ENCODE peak calls at places on chromosomes 3 and 15, in six cellular contexts. One of them, this sample, is unnamed.

GRCh38 chr15:66819084-66819483 is 117.0 kb downstream of the SMAD6 start:
- DNase-seq in omental fat pad: no peak
- DNase-seq in astrocyte of the spinal cord: no peak
- DNase-seq in GM12878: peak; percentile 30
- DNase-seq in fibroblast of pulmonary artery: no peak
- DNase-seq in progenitor cell of endocrine pancreas: no peak
- DNase-seq in this sample: no peak

GRCh38 chr15:39855400-39855799 is 64.7 kb downstream of the GPR176 start:
- DNase-seq in omental fat pad: no peak
- DNase-seq in astrocyte of the spinal cord: no peak
- DNase-seq in GM12878: no peak
- DNase-seq in fibroblast of pulmonary artery: peak; percentile 69
- DNase-seq in progenitor cell of endocrine pancreas: no peak
- DNase-seq in this sample: no peak

GRCh38 chr3:100264242-100264641 is 3.5 kb downstream of the TBC1D23 start:
- DNase-seq in omental fat pad: no peak
- DNase-seq in astrocyte of the spinal cord: no peak
- DNase-seq in GM12878: no peak
- DNase-seq in fibroblast of pulmonary artery: no peak
- DNase-seq in progenitor cell of endocrine pancreas: no peak
- DNase-seq in this sample: no peak

GRCh38 chr3:71152039-71152891 is 431.3 kb downstream of the FOXP1 start:
- DNase-seq in omental fat pad: no peak
- DNase-seq in astrocyte of the spinal cord: no peak
- DNase-seq in GM12878: no peak
- DNase-seq in fibroblast of pulmonary artery: no peak
- DNase-seq in progenitor cell of endocrine pancreas: no peak
- DNase-seq in this sample: no peak

GRCh38 chr3:43063114-43063513 is 42.8 kb downstream of the POMGNT2 start:
- DNase-seq in omental fat pad: no peak
- DNase-seq in astrocyte of the spinal cord: no peak
- DNase-seq in GM12878: no peak
- DNase-seq in fibroblast of pulmonary artery: no peak
- DNase-seq in progenitor cell of endocrine pancreas: no peak
- DNase-seq in this sample: no peak

GRCh38 chr3:106247902-106248684 is 379.3 kb upstream of the CBLB start:
- DNase-seq in omental fat pad: no peak
- DNase-seq in astrocyte of the spinal cord: no peak
- DNase-seq in GM12878: no peak
- DNase-seq in fibroblast of pulmonary artery: no peak
- DNase-seq in progenitor cell of endocrine pancreas: no peak
- DNase-seq in this sample: no peak

GRCh38 chr3:136075816-136076215 is 110.3 kb downstream of the PPP2R3A start:
- DNase-seq in omental fat pad: no peak
- DNase-seq in astrocyte of the spinal cord: peak; percentile 20
- DNase-seq in GM12878: no peak
- DNase-seq in fibroblast of pulmonary artery: peak; percentile 52
- DNase-seq in progenitor cell of endocrine pancreas: no peak
- DNase-seq in this sample: no peak

GRCh38 chr15:52010633-52011595 is 8.1 kb upstream of the MAPK6 start:
- DNase-seq in omental fat pad: no peak
- DNase-seq in astrocyte of the spinal cord: peak; percentile 84
- DNase-seq in GM12878: peak; percentile 68
- DNase-seq in fibroblast of pulmonary artery: peak; percentile 83
- DNase-seq in progenitor cell of endocrine pancreas: no peak
- DNase-seq in this sample: no peak

GRCh38 chr3:33218446-33219174 is at the start of gene SUSD5:
- DNase-seq in omental fat pad: no peak
- DNase-seq in astrocyte of the spinal cord: peak; percentile 57
- DNase-seq in GM12878: no peak
- DNase-seq in fibroblast of pulmonary artery: peak; percentile 42
- DNase-seq in progenitor cell of endocrine pancreas: peak; percentile 39
- DNase-seq in this sample: no peak

GRCh38 chr15:34973512-34973911 is 4.0 kb upstream of the AQR start:
- DNase-seq in omental fat pad: no peak
- DNase-seq in astrocyte of the spinal cord: no peak
- DNase-seq in GM12878: no peak
- DNase-seq in fibroblast of pulmonary artery: no peak
- DNase-seq in progenitor cell of endocrine pancreas: no peak
- DNase-seq in this sample: no peak

GRCh38 chr15:41501191-41501917 is 7.7 kb downstream of the ITPKA start:
- DNase-seq in omental fat pad: no peak
- DNase-seq in astrocyte of the spinal cord: no peak
- DNase-seq in GM12878: no peak
- DNase-seq in fibroblast of pulmonary artery: no peak
- DNase-seq in progenitor cell of endocrine pancreas: no peak
- DNase-seq in this sample: peak; percentile 40

GRCh38 chr3:107198522-107199271 is 178.5 kb upstream of the CCDC54 start:
- DNase-seq in omental fat pad: no peak
- DNase-seq in astrocyte of the spinal cord: peak; percentile 85
- DNase-seq in GM12878: no peak
- DNase-seq in fibroblast of pulmonary artery: peak; percentile 70
- DNase-seq in progenitor cell of endocrine pancreas: no peak
- DNase-seq in this sample: no peak

GRCh38 chr15:98663606-98664005 is 15.3 kb downstream of the IGF1R start:
- DNase-seq in omental fat pad: no peak
- DNase-seq in astrocyte of the spinal cord: no peak
- DNase-seq in GM12878: no peak
- DNase-seq in fibroblast of pulmonary artery: no peak
- DNase-seq in progenitor cell of endocrine pancreas: no peak
- DNase-seq in this sample: no peak

GRCh38 chr15:67259806-67260205 is 5.2 kb downstream of the IQCH start:
- DNase-seq in omental fat pad: no peak
- DNase-seq in astrocyte of the spinal cord: no peak
- DNase-seq in GM12878: no peak
- DNase-seq in fibroblast of pulmonary artery: no peak
- DNase-seq in progenitor cell of endocrine pancreas: no peak
- DNase-seq in this sample: no peak

GRCh38 chr3:105527949-105528348 is 161.2 kb downstream of the ALCAM start:
- DNase-seq in omental fat pad: no peak
- DNase-seq in astrocyte of the spinal cord: peak; percentile 65
- DNase-seq in GM12878: no peak
- DNase-seq in fibroblast of pulmonary artery: no peak
- DNase-seq in progenitor cell of endocrine pancreas: no peak
- DNase-seq in this sample: no peak

GRCh38 chr3:190205739-190206138 is 85.0 kb upstream of the P3H2 start:
- DNase-seq in omental fat pad: no peak
- DNase-seq in astrocyte of the spinal cord: peak; percentile 72
- DNase-seq in GM12878: peak; percentile 42
- DNase-seq in fibroblast of pulmonary artery: peak; percentile 60
- DNase-seq in progenitor cell of endocrine pancreas: no peak
- DNase-seq in this sample: no peak

GRCh38 chr3:183306798-183307671 is 54.0 kb downstream of the B3GNT5 start:
- DNase-seq in omental fat pad: no peak
- DNase-seq in astrocyte of the spinal cord: peak; percentile 85
- DNase-seq in GM12878: peak; percentile 21
- DNase-seq in fibroblast of pulmonary artery: peak; percentile 67
- DNase-seq in progenitor cell of endocrine pancreas: no peak
- DNase-seq in this sample: no peak

GRCh38 chr3:150362515-150363302 is 45.4 kb upstream of the TSC22D2 start:
- DNase-seq in omental fat pad: no peak
- DNase-seq in astrocyte of the spinal cord: no peak
- DNase-seq in GM12878: no peak
- DNase-seq in fibroblast of pulmonary artery: no peak
- DNase-seq in progenitor cell of endocrine pancreas: no peak
- DNase-seq in this sample: no peak

GRCh38 chr15:85097706-85098105 is 116.0 kb downstream of the PDE8A start:
- DNase-seq in omental fat pad: no peak
- DNase-seq in astrocyte of the spinal cord: no peak
- DNase-seq in GM12878: no peak
- DNase-seq in fibroblast of pulmonary artery: peak; percentile 22
- DNase-seq in progenitor cell of endocrine pancreas: no peak
- DNase-seq in this sample: no peak

GRCh38 chr3:4856564-4856963 is 122.7 kb upstream of the BHLHE40 start:
- DNase-seq in omental fat pad: no peak
- DNase-seq in astrocyte of the spinal cord: no peak
- DNase-seq in GM12878: no peak
- DNase-seq in fibroblast of pulmonary artery: no peak
- DNase-seq in progenitor cell of endocrine pancreas: no peak
- DNase-seq in this sample: no peak

GRCh38 chr15:29701151-29701550 is 121.1 kb downstream of the TJP1 start:
- DNase-seq in omental fat pad: no peak
- DNase-seq in astrocyte of the spinal cord: no peak
- DNase-seq in GM12878: no peak
- DNase-seq in fibroblast of pulmonary artery: no peak
- DNase-seq in progenitor cell of endocrine pancreas: no peak
- DNase-seq in this sample: no peak

GRCh38 chr15:66306381-66306780 is 13.0 kb downstream of the DIS3L start:
- DNase-seq in omental fat pad: no peak
- DNase-seq in astrocyte of the spinal cord: no peak
- DNase-seq in GM12878: no peak
- DNase-seq in fibroblast of pulmonary artery: no peak
- DNase-seq in progenitor cell of endocrine pancreas: no peak
- DNase-seq in this sample: no peak

GRCh38 chr15:38440353-38441129 is 13.4 kb upstream of the FAM98B start:
- DNase-seq in omental fat pad: no peak
- DNase-seq in astrocyte of the spinal cord: peak; percentile 55
- DNase-seq in GM12878: peak; percentile 44
- DNase-seq in fibroblast of pulmonary artery: peak; percentile 78
- DNase-seq in progenitor cell of endocrine pancreas: peak; percentile 32
- DNase-seq in this sample: no peak

GRCh38 chr3:27287052-27287451 is 82.1 kb downstream of the NEK10 start:
- DNase-seq in omental fat pad: no peak
- DNase-seq in astrocyte of the spinal cord: no peak
- DNase-seq in GM12878: no peak
- DNase-seq in fibroblast of pulmonary artery: no peak
- DNase-seq in progenitor cell of endocrine pancreas: no peak
- DNase-seq in this sample: no peak
- TF ChIP-seq CTCF in omental fat pad: no peak
- TF ChIP-seq CTCF in astrocyte of the spinal cord: no peak
- TF ChIP-seq CTCF in GM12878: no peak
- TF ChIP-seq CTCF in fibroblast of pulmonary artery: no peak
- TF ChIP-seq CTCF in progenitor cell of endocrine pancreas: no peak
- TF ChIP-seq CTCF in this sample: no peak

GRCh38 chr3:147385059-147386012 is 21.0 kb downstream of the ZIC4 start:
- DNase-seq in omental fat pad: no peak
- DNase-seq in astrocyte of the spinal cord: no peak
- DNase-seq in GM12878: no peak
- DNase-seq in fibroblast of pulmonary artery: no peak
- DNase-seq in progenitor cell of endocrine pancreas: no peak
- DNase-seq in this sample: no peak

GRCh38 chr3:147381610-147382009 is 24.7 kb downstream of the ZIC4 start:
- DNase-seq in omental fat pad: no peak
- DNase-seq in astrocyte of the spinal cord: no peak
- DNase-seq in GM12878: no peak
- DNase-seq in fibroblast of pulmonary artery: no peak
- DNase-seq in progenitor cell of endocrine pancreas: no peak
- DNase-seq in this sample: no peak

GRCh38 chr3:147384210-147385058 is 21.9 kb downstream of the ZIC4 start:
- DNase-seq in omental fat pad: no peak
- DNase-seq in astrocyte of the spinal cord: no peak
- DNase-seq in GM12878: no peak
- DNase-seq in fibroblast of pulmonary artery: no peak
- DNase-seq in progenitor cell of endocrine pancreas: no peak
- DNase-seq in this sample: no peak

GRCh38 chr3:147380996-147381376 is 25.4 kb downstream of the ZIC4 start:
- DNase-seq in omental fat pad: no peak
- DNase-seq in astrocyte of the spinal cord: no peak
- DNase-seq in GM12878: no peak
- DNase-seq in fibroblast of pulmonary artery: no peak
- DNase-seq in progenitor cell of endocrine pancreas: no peak
- DNase-seq in this sample: no peak

DNA sequence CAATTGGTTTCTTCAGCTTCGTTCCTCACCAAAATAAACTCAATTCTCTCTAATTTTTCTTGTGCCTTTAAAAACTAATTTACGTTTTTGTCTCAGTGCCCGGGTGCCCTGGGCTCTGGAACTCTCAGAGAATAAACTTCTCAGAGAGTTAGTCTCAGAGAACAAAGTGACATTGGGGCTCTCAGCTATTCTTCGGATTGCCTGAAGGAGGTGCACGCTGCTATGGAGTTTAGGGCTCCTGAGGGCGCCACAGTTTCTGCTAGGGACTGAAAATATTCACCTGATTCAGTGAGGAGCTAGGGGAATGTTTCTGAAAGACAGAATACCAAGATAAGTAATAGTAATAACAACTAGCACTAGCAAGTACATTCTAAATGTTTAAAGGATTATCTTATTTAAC is 22.7 kb downstream of the ZIC4 start:
- DNase-seq in omental fat pad: no peak
- DNase-seq in astrocyte of the spinal cord: no peak
- DNase-seq in GM12878: no peak
- DNase-seq in fibroblast of pulmonary artery: no peak
- DNase-seq in progenitor cell of endocrine pancreas: no peak
- DNase-seq in this sample: no peak
- TF ChIP-seq CTCF in omental fat pad: no peak
- TF ChIP-seq CTCF in astrocyte of the spinal cord: peak; percentile 47
- TF ChIP-seq CTCF in GM12878: peak; percentile 31
- TF ChIP-seq CTCF in fibroblast of pulmonary artery: peak; percentile 24
- TF ChIP-seq CTCF in progenitor cell of endocrine pancreas: peak; percentile 50
- TF ChIP-seq CTCF in this sample: no peak

DNA sequence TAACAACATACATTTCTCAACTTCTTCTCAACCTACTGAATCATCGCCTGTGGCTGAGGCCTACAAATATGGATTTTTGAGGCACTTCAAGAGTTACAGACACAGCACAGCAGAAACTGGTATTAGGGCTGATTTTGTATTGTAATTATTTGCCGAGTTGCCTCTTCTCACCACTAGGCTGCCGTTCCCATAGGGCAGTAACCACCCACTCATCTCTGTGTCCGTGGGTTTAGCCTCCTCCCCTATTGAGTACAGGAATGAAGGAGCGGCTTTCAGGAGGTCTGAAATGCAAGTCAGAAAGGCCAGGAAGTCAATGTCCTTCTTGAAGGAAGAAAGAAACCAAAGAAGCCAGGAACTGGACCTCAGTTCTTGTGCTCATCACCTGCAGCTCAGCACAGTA is 220.8 kb downstream of the MTHFS start:
- DNase-seq in omental fat pad: no peak
- DNase-seq in astrocyte of the spinal cord: no peak
- DNase-seq in GM12878: no peak
- DNase-seq in fibroblast of pulmonary artery: no peak
- DNase-seq in progenitor cell of endocrine pancreas: no peak
- DNase-seq in this sample: no peak
- TF ChIP-seq CTCF in omental fat pad: no peak
- TF ChIP-seq CTCF in astrocyte of the spinal cord: no peak
- TF ChIP-seq CTCF in GM12878: no peak
- TF ChIP-seq CTCF in fibroblast of pulmonary artery: no peak
- TF ChIP-seq CTCF in progenitor cell of endocrine pancreas: no peak
- TF ChIP-seq CTCF in this sample: no peak

GRCh38 chr15:79290642-79291275 is 8.2 kb downstream of the ANKRD34C start:
- DNase-seq in omental fat pad: no peak
- DNase-seq in astrocyte of the spinal cord: no peak
- DNase-seq in GM12878: no peak
- DNase-seq in fibroblast of pulmonary artery: no peak
- DNase-seq in progenitor cell of endocrine pancreas: no peak
- DNase-seq in this sample: no peak

GRCh38 chr15:79299836-79300235 is 11.1 kb upstream of the TMED3 start:
- DNase-seq in omental fat pad: no peak
- DNase-seq in astrocyte of the spinal cord: no peak
- DNase-seq in GM12878: no peak
- DNase-seq in fibroblast of pulmonary artery: no peak
- DNase-seq in progenitor cell of endocrine pancreas: no peak
- DNase-seq in this sample: no peak

GRCh38 chr15:79294075-79294474 is 11.6 kb downstream of the ANKRD34C start:
- DNase-seq in omental fat pad: no peak
- DNase-seq in astrocyte of the spinal cord: no peak
- DNase-seq in GM12878: no peak
- DNase-seq in fibroblast of pulmonary artery: no peak
- DNase-seq in progenitor cell of endocrine pancreas: no peak
- DNase-seq in this sample: no peak

GRCh38 chr15:79292011-79292410 is 9.5 kb downstream of the ANKRD34C start:
- DNase-seq in omental fat pad: no peak
- DNase-seq in astrocyte of the spinal cord: no peak
- DNase-seq in GM12878: no peak
- DNase-seq in fibroblast of pulmonary artery: no peak
- DNase-seq in progenitor cell of endocrine pancreas: no peak
- DNase-seq in this sample: no peak

GRCh38 chr15:79296583-79296982 is 14.1 kb downstream of the ANKRD34C start:
- DNase-seq in omental fat pad: no peak
- DNase-seq in astrocyte of the spinal cord: no peak
- DNase-seq in GM12878: no peak
- DNase-seq in fibroblast of pulmonary artery: no peak
- DNase-seq in progenitor cell of endocrine pancreas: no peak
- DNase-seq in this sample: no peak
- TF ChIP-seq CTCF in omental fat pad: no peak
- TF ChIP-seq CTCF in astrocyte of the spinal cord: peak; percentile 14
- TF ChIP-seq CTCF in GM12878: peak; percentile 24
- TF ChIP-seq CTCF in fibroblast of pulmonary artery: peak; percentile 15
- TF ChIP-seq CTCF in progenitor cell of endocrine pancreas: peak; percentile 21
- TF ChIP-seq CTCF in this sample: no peak